ENCODE peak calls at places on chromosomes 13 and 19, in four cellular contexts. X, B, W and N are unnamed samples.

GRCh38 chr19:10927691-10928562 is 512 bp downstream of the YIPF2 start:
- DNase-seq in X (no peak), B (no peak), W (no peak), N (peak)

GRCh38 chr19:54451997-54452396 is 3.0 kb downstream of the LENG8 start:
- DNase-seq in X (no peak), B (no peak), W (no peak), N (no peak)

GRCh38 chr13:102870677-102871415 is 25.0 kb downstream of the ERCC5 start:
- DNase-seq in X (peak), B (peak), W (no peak), N (peak)

GRCh38 chr19:35768082-35768421 is 7.3 kb upstream of the ARHGAP33 start:
- DNase-seq in X (no peak), B (no peak), W (no peak), N (no peak)

GRCh38 chr19:5719274-5719960 is 529 bp downstream of the LONP1 start:
- DNase-seq in X (no peak), B (peak), W (no peak), N (no peak)

GRCh38 chr13:98454389-98454881 is 122.5 kb downstream of the STK24 start:
- DNase-seq in X (peak), B (no peak), W (no peak), N (no peak)

GRCh38 chr19:3509566-3509989 is 3.5 kb downstream of the FZR1 start:
- DNase-seq in X (no peak), B (no peak), W (no peak), N (no peak)

GRCh38 chr19:56223481-56223880 is 21.4 kb downstream of the ZSCAN5C start:
- DNase-seq in X (no peak), B (no peak), W (no peak), N (no peak)

GRCh38 chr13:99726261-99726894 is 225.1 kb downstream of the TM9SF2 start:
- DNase-seq in X (no peak), B (peak), W (no peak), N (no peak)

GRCh38 chr13:99941911-99942310 is 29.7 kb downstream of the ZIC5 start:
- DNase-seq in X (no peak), B (no peak), W (no peak), N (no peak)

GRCh38 chr13:48783181-48783630 is 129.5 kb downstream of the CYSLTR2 start:
- DNase-seq in X (peak), B (no peak), W (no peak), N (no peak)

GRCh38 chr13:80101040-80101439 is 239.9 kb downstream of the SPRY2 start:
- DNase-seq in X (no peak), B (no peak), W (no peak), N (no peak)

GRCh38 chr13:96248103-96248502 is 158.2 kb downstream of the HS6ST3 start:
- DNase-seq in X (no peak), B (no peak), W (no peak), N (no peak)
- TF ChIP-seq HDAC6 in X (no peak), B (no peak), W (no peak), N (no peak)

GRCh38 chr19:52248256-52248655 is 21.1 kb upstream of the ZNF766 start:
- DNase-seq in X (peak), B (peak), W (no peak), N (peak)
- TF ChIP-seq YY1 in X (no peak), B (no peak), W (no peak), N (no peak)

GRCh38 chr19:14005381-14006084 is 587 bp downstream of the RFX1 start:
- DNase-seq in X (peak), B (peak), W (peak), N (peak)

GRCh38 chr19:14004619-14005380 is 1.3 kb downstream of the RFX1 start:
- DNase-seq in X (peak), B (no peak), W (peak), N (peak)

GRCh38 chr19:14003279-14004051 is 2.7 kb downstream of the RFX1 start:
- DNase-seq in X (no peak), B (no peak), W (no peak), N (no peak)

GRCh38 chr19:14006766-14007562 is 844 bp upstream of the RFX1 start:
- DNase-seq in X (no peak), B (peak), W (no peak), N (peak)

DNA sequence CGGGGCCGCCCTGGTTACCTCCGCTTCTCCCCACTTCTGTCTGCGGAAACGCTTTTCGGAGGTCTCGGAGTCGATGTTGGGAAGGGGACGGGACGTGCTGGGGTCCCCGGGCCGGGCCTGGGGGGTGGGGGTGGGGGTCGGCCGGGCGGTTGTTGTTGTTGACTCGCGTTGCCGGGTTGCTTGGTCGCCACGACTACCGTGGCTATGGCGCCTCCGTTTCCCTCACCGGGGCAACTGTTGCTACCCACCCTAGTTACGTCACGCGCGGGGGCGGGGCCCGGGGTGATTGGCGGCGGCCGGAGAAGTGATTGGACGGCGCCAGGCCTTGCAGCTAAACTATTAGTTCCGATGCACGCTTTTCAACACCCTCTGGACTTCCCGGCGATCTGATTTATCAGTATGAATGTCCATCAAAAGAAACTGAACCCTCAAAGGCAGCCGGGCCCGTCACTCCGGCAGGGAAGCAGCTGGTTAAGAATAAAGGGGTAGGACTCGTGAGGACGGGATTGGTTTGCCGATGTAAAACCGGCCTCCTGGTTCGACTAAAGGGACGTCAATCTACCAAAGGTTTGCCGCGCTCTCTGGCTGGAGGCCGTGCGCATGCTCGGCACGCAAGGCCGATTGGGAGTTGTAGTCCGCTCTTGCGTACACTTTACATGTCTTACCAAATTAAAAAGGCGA is at the start of gene RFX1:
- DNase-seq in X (peak), B (peak), W (peak), N (peak)
- TF ChIP-seq POLR2AphosphoS5 in X (no peak), B (peak), W (no peak), N (no peak)

GRCh38 chr13:112010714-112011113 is 56.2 kb upstream of the SOX1 start:
- DNase-seq in X (no peak), B (no peak), W (no peak), N (no peak)
- TF ChIP-seq HDAC6 in X (no peak), B (no peak), W (no peak), N (no peak)

GRCh38 chr13:45907501-45907900 is 55.9 kb upstream of the SIAH3 start:
- DNase-seq in X (no peak), B (no peak), W (no peak), N (no peak)
- TF ChIP-seq YY1 in X (no peak), B (no peak), W (no peak), N (no peak)

DNA sequence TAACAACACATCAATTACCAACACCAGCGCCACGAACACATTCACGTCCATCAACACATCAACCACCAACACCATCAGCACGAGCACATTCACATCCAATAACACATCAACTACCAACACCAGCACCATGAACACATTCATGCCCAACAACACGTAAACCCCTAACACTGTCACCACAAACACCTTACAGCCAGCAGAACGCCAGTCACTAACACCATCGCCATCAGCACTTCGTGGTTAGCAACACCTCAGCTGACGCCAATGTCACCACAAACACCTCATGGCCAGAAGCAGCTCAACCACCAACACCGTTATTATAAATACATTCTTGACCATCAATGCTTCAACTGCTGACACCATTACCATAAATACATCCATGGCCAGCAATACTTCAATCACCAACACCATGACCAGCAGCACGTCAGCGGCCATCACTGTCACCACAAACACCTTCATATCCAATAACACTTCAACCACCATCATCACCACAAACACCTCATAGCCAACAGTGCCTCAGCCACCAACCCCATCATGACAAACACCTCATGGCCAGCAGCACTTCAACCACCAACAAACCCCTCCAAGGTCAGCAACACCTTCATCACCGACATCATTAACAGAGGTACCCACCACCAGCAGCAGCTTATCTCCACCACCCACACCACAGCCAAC is 9.4 kb downstream of the FCER2 start:
- DNase-seq in X (no peak), B (no peak), W (no peak), N (no peak)
- TF ChIP-seq POLR2AphosphoS5 in X (no peak), B (no peak), W (peak), N (no peak)